ENCODE peak calls at places on chromosomes 4 and X, in seven cellular contexts. J is non-pigmented ciliary epithelial cell; Q is astrocyte of the cerebellum; K is choroid plexus epithelial cell; D is stimulated activated CD4-positive, alpha-beta T cell treated with anti-CD3 and anti-CD28 coated beads, Interleukin-4, amount 100 ng/mL, for 48 hours; B is NCI-H1930; P is A549. Y is an unnamed sample.

GRCh38 chr4:177400030-177400429 is 42.2 kb downstream of the AGA start:
- DNase-seq in J (no peak), Q (peak), K (peak), D (no peak), B (no peak), P (no peak), Y (no peak)

GRCh38 chr4:12635629-12636028 is 848.5 kb downstream of the RAB28 start:
- DNase-seq in J (no peak), Q (no peak), K (no peak), D (no peak), B (no peak), P (no peak), Y (no peak)

GRCh38 chr4:166143227-166143626 is 270.2 kb downstream of the TLL1 start:
- DNase-seq in J (no peak), Q (peak), K (no peak), D (no peak), B (no peak), P (no peak), Y (no peak)

GRCh38 chrX:139881130-139881529 is 51.7 kb downstream of the ATP11C start:
- DNase-seq in J (no peak), Q (no peak), K (peak), D (no peak), B (no peak), P (no peak), Y (no peak)

GRCh38 chr4:15682790-15683495 is 1.3 kb downstream of the FAM200B start:
- DNase-seq in J (no peak), Q (no peak), K (peak), D (no peak), B (no peak), P (no peak), Y (no peak)

GRCh38 chr4:128606173-128606572 is 203.3 kb upstream of the JADE1 start:
- DNase-seq in J (no peak), Q (no peak), K (peak), D (no peak), B (no peak), P (peak), Y (no peak)

GRCh38 chr4:4413373-4413725 is 26.4 kb downstream of the NSG1 start:
- DNase-seq in J (no peak), Q (no peak), K (no peak), D (no peak), B (no peak), P (no peak), Y (no peak)

GRCh38 chr4:145878501-145879435 is 59.9 kb downstream of the ZNF827 start:
- DNase-seq in J (peak), Q (peak), K (peak), D (no peak), B (no peak), P (no peak), Y (no peak)

GRCh38 chr4:120049732-120050494 is 16.7 kb downstream of the MAD2L1 start:
- DNase-seq in J (peak), Q (peak), K (peak), D (peak), B (peak), P (peak), Y (no peak)

GRCh38 chrX:139327355-139327754 is 203.2 kb upstream of the F9 start:
- DNase-seq in J (no peak), Q (no peak), K (no peak), D (no peak), B (no peak), P (no peak), Y (no peak)

GRCh38 chrX:103776586-103776985 is at the start of gene PLP1:
- DNase-seq in J (no peak), Q (no peak), K (no peak), D (no peak), B (no peak), P (no peak), Y (no peak)

GRCh38 chr4:48692023-48692422 is 88.1 kb downstream of the FRYL start:
- DNase-seq in J (no peak), Q (no peak), K (no peak), D (no peak), B (no peak), P (no peak), Y (no peak)

GRCh38 chrX:53073115-53073581 is 9.0 kb upstream of the TSPYL2 start:
- DNase-seq in J (no peak), Q (no peak), K (no peak), D (no peak), B (peak), P (peak), Y (no peak)

GRCh38 chr4:139887962-139888735 is 222.5 kb downstream of the MGST2 start:
- DNase-seq in J (no peak), Q (no peak), K (no peak), D (no peak), B (no peak), P (no peak), Y (no peak)

GRCh38 chr4:32569844-32570243 is 1849.7 kb downstream of the PCDH7 start:
- DNase-seq in J (no peak), Q (no peak), K (peak), D (no peak), B (no peak), P (no peak), Y (no peak)

GRCh38 chr4:105896461-105896939 is 1.2 kb downstream of the NPNT start:
- DNase-seq in J (no peak), Q (no peak), K (no peak), D (no peak), B (no peak), P (no peak), Y (no peak)

GRCh38 chr4:141643557-141643956 is 7.2 kb downstream of the IL15 start:
- DNase-seq in J (peak), Q (no peak), K (peak), D (no peak), B (no peak), P (peak), Y (no peak)

GRCh38 chr4:23881052-23881501 is 8.8 kb downstream of the PPARGC1A start:
- DNase-seq in J (no peak), Q (no peak), K (no peak), D (no peak), B (peak), P (no peak), Y (no peak)

GRCh38 chr4:114396808-114397207 is 201.8 kb upstream of the UGT8 start:
- DNase-seq in J (no peak), Q (no peak), K (no peak), D (no peak), B (no peak), P (no peak), Y (no peak)

GRCh38 chr4:106222548-106222947 is 93.5 kb downstream of the TBCK start:
- DNase-seq in J (no peak), Q (no peak), K (no peak), D (no peak), B (no peak), P (no peak), Y (no peak)

GRCh38 chr4:150315175-150315574 is 236.9 kb downstream of the DCLK2 start:
- DNase-seq in J (no peak), Q (no peak), K (no peak), D (no peak), B (no peak), P (no peak), Y (no peak)

GRCh38 chr4:118941149-118941548 is 52.5 kb downstream of the SYNPO2 start:
- DNase-seq in J (no peak), Q (no peak), K (peak), D (no peak), B (no peak), P (no peak), Y (no peak)

GRCh38 chr4:101400096-101400495 is 52.8 kb upstream of the PPP3CA start:
- DNase-seq in J (peak), Q (peak), K (peak), D (no peak), B (no peak), P (no peak), Y (no peak)

GRCh38 chr4:186719925-186720694 is 3.5 kb downstream of the FAT1 start:
- DNase-seq in J (no peak), Q (peak), K (peak), D (no peak), B (no peak), P (peak), Y (no peak)